ENCODE peak calls at places on chromosomes 16 and 17, in ten cellular contexts. K, R, L, N, W, M, Q, C, I and F are unnamed samples.

GRCh38 chr17:38550661-38551060 is 55.1 kb downstream of the SRCIN1 start:
- DNase-seq in K (no peak), R (no peak), L (no peak), N (peak; percentile 95), W (peak; percentile 54), M (peak; percentile 36), Q (no peak), C (no peak), I (peak; percentile 74), F (peak; percentile 74)

GRCh38 chr17:81933178-81933699 is 3.9 kb downstream of the PYCR1 start:
- DNase-seq in K (no peak), R (no peak), L (no peak), N (no peak), W (no peak), M (no peak), Q (no peak), C (no peak), I (no peak), F (no peak)

GRCh38 chr16:2054543-2055245 is 6.9 kb downstream of the TSC2 start:
- DNase-seq in K (peak; percentile 73), R (no peak), L (no peak), N (no peak), W (no peak), M (peak; percentile 56), Q (no peak), C (no peak), I (no peak), F (peak; percentile 93)

GRCh38 chr16:56689171-56689570 is 6.9 kb downstream of the MT1X start:
- DNase-seq in K (no peak), R (no peak), L (no peak), N (no peak), W (no peak), M (peak; percentile 56), Q (no peak), C (no peak), I (no peak), F (no peak)

GRCh38 chr16:30458561-30459394 is 13.1 kb upstream of the SEPHS2 start:
- DNase-seq in K (peak; percentile 90), R (no peak), L (no peak), N (no peak), W (no peak), M (no peak), Q (no peak), C (no peak), I (no peak), F (peak; percentile 52)

GRCh38 chr17:4607773-4608187 is 23.5 kb downstream of the SMTNL2 start:
- DNase-seq in K (peak; percentile 74), R (no peak), L (no peak), N (peak; percentile 83), W (peak; percentile 49), M (peak; percentile 42), Q (peak; percentile 73), C (no peak), I (no peak), F (peak; percentile 68)

GRCh38 chr16:17412221-17412620 is 58.5 kb downstream of the XYLT1 start:
- DNase-seq in K (no peak), R (no peak), L (no peak), N (no peak), W (peak; percentile 61), M (peak; percentile 25), Q (no peak), C (no peak), I (no peak), F (no peak)

GRCh38 chr17:41717408-41718286 is 5.5 kb downstream of the GAST start:
- DNase-seq in K (no peak), R (no peak), L (no peak), N (no peak), W (peak; percentile 33), M (no peak), Q (no peak), C (no peak), I (peak; percentile 73), F (no peak)

DNA sequence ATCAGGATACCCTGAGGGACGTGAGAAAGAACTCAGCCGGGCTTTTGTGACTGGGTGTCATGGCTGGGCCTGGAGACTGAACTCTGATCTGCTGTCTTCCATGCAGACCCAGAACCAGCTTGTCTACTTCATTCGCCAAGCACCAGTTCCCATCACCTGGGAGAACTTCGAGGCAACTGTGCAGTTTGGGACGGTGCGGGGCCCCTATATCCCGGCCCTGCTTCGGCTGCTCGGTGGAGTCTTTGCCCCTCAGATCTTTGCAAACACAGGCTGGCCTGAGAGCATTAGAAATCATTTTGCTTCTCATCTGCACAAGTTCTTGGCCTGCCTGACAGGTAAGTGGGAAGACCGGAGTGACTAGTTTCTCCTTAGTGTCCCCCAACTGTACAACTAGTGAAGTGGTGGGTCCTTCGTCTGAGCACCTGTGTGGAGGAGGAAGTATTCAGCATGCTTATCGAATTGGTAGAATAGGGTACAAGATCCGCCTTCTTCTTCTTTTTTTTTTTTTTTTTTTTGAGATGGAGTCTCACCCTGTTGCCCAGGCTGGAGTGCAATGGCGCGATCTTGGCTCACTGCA is 15.5 kb downstream of the DNAH2 start:
- DNase-seq in K (no peak), R (no peak), L (no peak), N (no peak), W (no peak), M (no peak), Q (no peak), C (no peak), I (no peak), F (no peak)
- TF ChIP-seq POLR2A in K (no peak), R (no peak), L (no peak), N (no peak), W (no peak), M (no peak), Q (no peak), C (no peak), I (no peak), F (no peak)

GRCh38 chr17:18364166-18364565 is 816 bp upstream of the SHMT1 start:
- DNase-seq in K (no peak), R (no peak), L (no peak), N (no peak), W (no peak), M (no peak), Q (no peak), C (no peak), I (no peak), F (no peak)

GRCh38 chr17:18361837-18362380 is 1.4 kb downstream of the SHMT1 start:
- DNase-seq in K (no peak), R (no peak), L (no peak), N (no peak), W (no peak), M (no peak), Q (no peak), C (no peak), I (no peak), F (no peak)

GRCh38 chr17:18362509-18363020 is 785 bp downstream of the SHMT1 start:
- DNase-seq in K (peak; percentile 85), R (peak; percentile 61), L (no peak), N (peak; percentile 65), W (no peak), M (peak; percentile 68), Q (peak; percentile 51), C (no peak), I (peak; percentile 40), F (peak; percentile 64)

GRCh38 chr17:18360518-18360917 is 2.8 kb downstream of the SHMT1 start:
- DNase-seq in K (no peak), R (no peak), L (no peak), N (no peak), W (no peak), M (no peak), Q (no peak), C (no peak), I (no peak), F (no peak)

DNA sequence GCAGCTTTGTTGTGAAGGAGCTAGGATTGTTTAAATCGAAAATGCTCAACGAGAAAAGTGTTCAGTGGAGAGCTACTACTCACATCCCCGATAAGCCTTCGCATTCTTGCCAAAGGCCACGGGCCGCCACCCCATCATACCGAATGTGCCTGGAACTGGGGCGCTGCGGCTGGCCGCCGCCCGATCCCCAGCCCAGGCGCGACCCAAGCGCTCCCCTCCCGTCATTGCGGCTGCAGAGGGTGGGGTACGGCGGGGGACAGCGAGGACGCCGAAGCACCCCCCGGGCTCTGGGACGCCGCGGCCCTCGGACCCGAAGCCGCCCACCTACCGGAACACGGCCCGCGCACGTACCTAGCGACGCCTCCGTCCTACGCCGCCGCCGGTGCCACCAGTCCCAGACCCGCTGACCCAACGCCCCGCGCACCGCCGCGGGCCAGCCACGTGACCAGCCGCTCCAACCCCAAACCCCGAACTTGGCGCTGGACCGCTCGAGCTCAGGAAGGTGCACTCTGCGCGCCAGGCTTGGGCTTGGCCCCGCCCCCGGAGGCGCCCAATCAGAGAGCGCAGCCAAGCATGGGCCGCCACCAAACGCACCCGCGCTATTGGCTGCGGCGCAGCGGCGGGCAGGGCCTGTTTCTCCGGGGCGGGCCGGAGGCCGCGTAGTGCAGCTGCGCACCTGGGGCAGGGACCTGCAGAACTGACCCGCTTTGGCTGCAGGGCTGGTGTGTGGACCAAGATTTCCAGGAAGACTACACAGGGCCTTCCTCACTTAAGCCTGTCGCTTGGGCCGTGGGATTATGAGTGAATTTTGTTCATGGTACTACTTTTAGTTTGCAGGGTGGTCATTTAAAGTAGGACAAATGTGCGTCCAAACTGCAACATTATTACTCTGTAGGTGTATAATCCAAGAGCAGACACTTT is at the start of gene SHMT1:
- DNase-seq in K (peak; percentile 98), R (peak; percentile 97), L (peak; percentile 43), N (peak; percentile 92), W (peak; percentile 77), M (peak; percentile 95), Q (peak; percentile 94), C (peak; percentile 82), I (peak; percentile 93), F (peak; percentile 97)
- H3K4me1 ChIP-seq in K (no peaks in the 10 kb centered on the region), R (peaks cover 8% of the 10 kb centered on the region), L (peaks cover 27% of the 10 kb centered on the region), N (peaks cover 9% of the 10 kb centered on the region), W (peaks cover 3% of the 10 kb centered on the region), M (peaks cover 13% of the 10 kb centered on the region), Q (no peaks in the 10 kb centered on the region), C (peaks cover 8% of the 10 kb centered on the region), I (peaks cover 4% of the 10 kb centered on the region), F (peaks cover 21% of the 10 kb centered on the region)

GRCh38 chr16:9013508-9013864 is 49.8 kb upstream of the USP7 start:
- DNase-seq in K (no peak), R (no peak), L (no peak), N (no peak), W (no peak), M (no peak), Q (no peak), C (no peak), I (no peak), F (no peak)

GRCh38 chr16:9015489-9015888 is 51.8 kb upstream of the USP7 start:
- DNase-seq in K (no peak), R (no peak), L (no peak), N (no peak), W (no peak), M (no peak), Q (no peak), C (no peak), I (no peak), F (no peak)

GRCh38 chr16:9012330-9012729 is 48.6 kb upstream of the USP7 start:
- DNase-seq in K (no peak), R (no peak), L (no peak), N (no peak), W (no peak), M (no peak), Q (no peak), C (no peak), I (no peak), F (no peak)

GRCh38 chr16:9014389-9014788 is 50.7 kb upstream of the USP7 start:
- DNase-seq in K (no peak), R (no peak), L (no peak), N (no peak), W (no peak), M (no peak), Q (no peak), C (no peak), I (no peak), F (no peak)

GRCh38 chr16:9012848-9013507 is 49.3 kb upstream of the USP7 start:
- DNase-seq in K (no peak), R (no peak), L (no peak), N (no peak), W (no peak), M (no peak), Q (no peak), C (no peak), I (no peak), F (no peak)
- TF ChIP-seq CTCF in K (no peak), R (no peak), L (no peak), N (no peak), W (peak; percentile 24), M (no peak), Q (no peak), C (no peak), I (no peak), F (no peak)

GRCh38 chr17:31321481-31321880 is at the start of gene EVI2A:
- DNase-seq in K (peak; percentile 75), R (no peak), L (no peak), N (no peak), W (peak; percentile 88), M (no peak), Q (no peak), C (no peak), I (no peak), F (no peak)
- TF ChIP-seq POLR2A in K (peak; percentile 34), R (no peak), L (no peak), N (no peak), W (no peak), M (no peak), Q (no peak), C (no peak), I (no peak), F (no peak)